ENCODE peak calls at places on chromosome 15, in ten cellular contexts. D is endothelial cell of umbilical vein, F is mammary epithelial cell, G is IMR-90, Z is K562, M is neural progenitor cell, C is neuronal stem cell, X is HCT116, T is keratinocyte, I is DND-41. A is an unnamed sample.

GRCh38 chr15:74525946-74526345 is 15.1 kb upstream of the ARID3B start:
- DNase-seq in D (peak; percentile 62), F (peak; percentile 90), G (peak; percentile 90), Z (peak; percentile 12), M (no peak), C (no peak), X (peak; percentile 72), T (no peak), I (no peak), A (no peak)

GRCh38 chr15:79339588-79340314 is 28.8 kb downstream of the TMED3 start:
- DNase-seq in D (peak; percentile 69), F (peak; percentile 8), G (peak; percentile 60), Z (peak; percentile 40), M (peak; percentile 53), C (peak; percentile 48), X (peak; percentile 29), T (peak; percentile 2), I (peak; percentile 8), A (peak; percentile 22)

GRCh38 chr15:74540135-74540760 is 772 bp upstream of the ARID3B start:
- DNase-seq in D (no peak), F (peak; percentile 51), G (peak; percentile 60), Z (no peak), M (peak; percentile 33), C (no peak), X (no peak), T (no peak), I (peak; percentile 12), A (peak; percentile 43)

GRCh38 chr15:47427463-47427862 is 289.8 kb upstream of the SEMA6D start:
- DNase-seq in D (peak; percentile 48), F (no peak), G (peak; percentile 23), Z (no peak), M (no peak), C (no peak), X (no peak), T (no peak), I (no peak), A (no peak)

GRCh38 chr15:78906310-78906608 is 33.6 kb downstream of the MORF4L1 start:
- DNase-seq in D (peak; percentile 49), F (peak; percentile 19), G (peak; percentile 90), Z (no peak), M (no peak), C (no peak), X (no peak), T (no peak), I (no peak), A (no peak)

GRCh38 chr15:61916104-61916503 is 144.1 kb downstream of the VPS13C start:
- DNase-seq in D (no peak), F (no peak), G (peak; percentile 35), Z (no peak), M (no peak), C (no peak), X (no peak), T (no peak), I (no peak), A (no peak)

GRCh38 chr15:51076898-51077564 is 17.7 kb downstream of the TNFAIP8L3 start:
- DNase-seq in D (no peak), F (no peak), G (no peak), Z (no peak), M (no peak), C (no peak), X (no peak), T (no peak), I (no peak), A (peak; percentile 35)

GRCh38 chr15:66078196-66078928 is 175.2 kb downstream of the MEGF11 start:
- DNase-seq in D (no peak), F (no peak), G (no peak), Z (no peak), M (no peak), C (no peak), X (no peak), T (no peak), I (no peak), A (no peak)

GRCh38 chr15:57923311-57923710 is 142.2 kb downstream of the ALDH1A2 start:
- DNase-seq in D (peak; percentile 90), F (no peak), G (no peak), Z (no peak), M (no peak), C (no peak), X (no peak), T (no peak), I (no peak), A (no peak)

GRCh38 chr15:76342046-76342381 is 5.4 kb downstream of the ISL2 start:
- DNase-seq in D (no peak), F (no peak), G (no peak), Z (no peak), M (peak; percentile 48), C (no peak), X (no peak), T (no peak), I (no peak), A (no peak)

GRCh38 chr15:64619880-64620839 is 155.2 kb downstream of the RBPMS2 start:
- DNase-seq in D (peak; percentile 24), F (peak; percentile 89), G (peak; percentile 79), Z (no peak), M (no peak), C (no peak), X (no peak), T (peak; percentile 28), I (no peak), A (no peak)

GRCh38 chr15:41892621-41893421 is 1.0 kb downstream of the SPTBN5 start:
- DNase-seq in D (no peak), F (peak; percentile 25), G (no peak), Z (no peak), M (no peak), C (no peak), X (no peak), T (no peak), I (no peak), A (no peak)

GRCh38 chr15:42608110-42608531 is 32.7 kb downstream of the STARD9 start:
- DNase-seq in D (peak; percentile 65), F (peak; percentile 33), G (no peak), Z (no peak), M (no peak), C (no peak), X (no peak), T (no peak), I (peak; percentile 78), A (peak; percentile 97)

DNA sequence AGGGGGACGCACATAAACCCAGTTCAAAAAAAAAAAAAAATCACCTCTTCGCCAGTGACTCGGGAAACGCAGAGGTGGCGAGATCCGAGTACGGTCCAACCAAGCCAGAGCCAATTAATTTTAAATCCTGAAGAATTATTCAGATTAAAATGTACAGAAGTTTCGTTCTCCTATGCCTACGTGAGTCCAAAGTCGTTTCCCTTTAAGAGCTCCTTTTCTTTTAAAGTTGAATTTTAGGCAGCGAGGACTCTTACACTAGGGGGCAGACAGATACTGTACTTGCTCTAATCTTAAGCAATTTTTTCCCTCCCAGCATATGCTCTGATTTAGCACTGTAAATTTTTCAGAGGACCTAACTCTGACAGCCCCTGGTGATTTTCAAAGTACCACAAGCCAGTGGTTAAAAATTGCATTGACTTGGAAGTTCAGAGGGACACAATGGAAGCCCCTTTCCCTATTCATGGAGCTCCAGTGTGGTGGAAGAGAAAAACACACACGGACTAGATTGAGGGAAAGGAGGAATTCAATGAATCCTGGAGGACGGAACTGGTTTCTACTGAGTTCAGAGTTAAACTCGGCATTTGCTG is 3.3 kb upstream of the NR2F2 start:
- DNase-seq in D (peak; percentile 94), F (peak; percentile 81), G (peak; percentile 93), Z (peak; percentile 55), M (peak; percentile 75), C (no peak), X (peak; percentile 73), T (no peak), I (no peak), A (peak; percentile 88)
- H2AFZ ChIP-seq in D (no peak overlapping the region), F (peak overlapping the region; percentile 91), G (peak overlapping the region; percentile 77), Z (peak overlapping the region; percentile 94), M (no peak overlapping the region), C (peak overlapping the region; percentile 77), X (peak overlapping the region; percentile 44), T (peak overlapping the region; percentile 89), I (no peak overlapping the region), A (peak overlapping the region; percentile 91)

GRCh38 chr15:37045859-37046318 is 54.5 kb downstream of the MEIS2 start:
- DNase-seq in D (no peak), F (no peak), G (no peak), Z (no peak), M (peak; percentile 93), C (peak; percentile 83), X (no peak), T (no peak), I (no peak), A (no peak)
- H3K27ac ChIP-seq in D (no peak overlapping the region), F (no peak overlapping the region), G (no peak overlapping the region), Z (no peak overlapping the region), M (peak overlapping the region; percentile 89), C (peak overlapping the region; percentile 98), X (no peak overlapping the region), T (no peak overlapping the region), I (no peak overlapping the region), A (no peak overlapping the region)

DNA sequence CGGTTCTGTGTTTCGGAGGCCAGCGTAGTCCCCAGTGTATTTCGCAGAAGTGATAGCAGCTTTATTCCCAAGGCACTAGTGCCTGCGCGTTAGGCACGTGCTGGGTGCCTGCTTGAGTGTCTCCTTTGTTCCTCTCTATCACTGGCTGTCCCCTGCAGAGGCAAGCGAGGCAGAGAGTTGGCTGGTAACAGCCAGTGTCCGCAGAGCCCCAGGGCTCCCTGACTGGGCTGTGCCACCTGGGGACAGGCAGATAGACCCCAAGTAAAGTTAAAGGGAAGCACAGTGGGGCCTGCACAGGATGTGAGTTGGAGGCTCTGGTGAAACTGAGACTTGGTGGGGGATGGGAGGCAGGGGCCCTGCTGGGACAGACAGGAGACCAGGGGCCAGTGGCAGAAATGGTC is 50.7 kb downstream of the APBA2 start:
- DNase-seq in D (no peak), F (no peak), G (no peak), Z (no peak), M (no peak), C (no peak), X (no peak), T (no peak), I (no peak), A (no peak)
- H2AFZ ChIP-seq in D (no peak overlapping the region), F (no peak overlapping the region), G (no peak overlapping the region), Z (no peak overlapping the region), M (no peak overlapping the region), C (no peak overlapping the region), X (no peak overlapping the region), T (no peak overlapping the region), I (no peak overlapping the region), A (no peak overlapping the region)

DNA sequence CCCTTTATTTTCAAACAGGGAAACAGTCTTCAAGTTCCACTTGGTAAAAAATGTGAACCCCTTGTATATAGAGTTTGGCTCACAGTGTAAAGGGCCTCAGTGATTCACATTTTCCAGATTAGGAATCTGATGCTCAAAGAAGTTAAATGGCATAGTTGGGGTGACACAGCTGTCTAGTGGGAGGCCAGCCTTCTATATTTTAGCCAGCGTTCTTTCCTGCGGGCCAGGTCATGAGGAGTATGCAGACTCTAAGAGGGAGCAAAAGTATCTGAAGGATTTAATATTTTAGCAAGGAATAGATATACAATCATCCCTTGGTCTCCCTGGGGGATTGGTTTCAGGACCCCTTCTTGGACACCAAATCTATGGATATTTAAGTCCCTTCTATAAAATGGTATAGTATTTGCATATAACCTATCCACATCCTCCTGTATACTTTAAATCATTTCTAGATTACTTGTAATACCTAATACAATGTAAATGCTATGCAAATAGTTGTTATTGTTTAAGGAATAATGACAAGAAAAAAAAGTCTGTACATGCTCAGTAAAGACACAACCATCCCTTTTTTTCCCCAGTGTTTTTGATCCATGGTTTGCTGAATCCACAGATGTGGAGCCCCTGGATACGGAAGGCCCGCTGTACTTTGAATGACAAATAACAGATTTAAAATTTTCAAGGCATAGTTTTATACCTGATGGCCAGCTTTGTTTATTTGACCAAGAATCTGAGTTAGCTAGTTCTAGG is 7.0 kb downstream of the B2M start:
- DNase-seq in D (no peak), F (no peak), G (no peak), Z (no peak), M (no peak), C (no peak), X (no peak), T (no peak), I (no peak), A (peak; percentile 5)
- H3K27ac ChIP-seq in D (no peak overlapping the region), F (no peak overlapping the region), G (no peak overlapping the region), Z (no peak overlapping the region), M (no peak overlapping the region), C (no peak overlapping the region), X (no peak overlapping the region), T (no peak overlapping the region), I (no peak overlapping the region), A (no peak overlapping the region)

A was measured in MM.1S.